ENCODE peak calls at places on chromosome 14, in five cellular contexts. R, U, T, Z and F are unnamed samples.

GRCh38 chr14:23085458-23085857 is 9.5 kb downstream of the ACIN1 start:
- DNase-seq in U (no peak), Z (no peak), R (no peak), T (no peak), F (no peak)

GRCh38 chr14:72075649-72076334 is 143.6 kb downstream of the RGS6 start:
- DNase-seq in U (no peak), Z (no peak), R (no peak), T (no peak), F (no peak)

GRCh38 chr14:23492618-23493272 is 23.2 kb downstream of the NGDN start:
- DNase-seq in Z (no peak), T (no peak), R (no peak), U (no peak), F (no peak)

GRCh38 chr14:27366596-27366995 is 768.8 kb upstream of the NOVA1 start:
- DNase-seq in U (no peak), R (no peak), Z (peak), T (no peak), F (no peak)

GRCh38 chr14:63996575-63997220 is 143.9 kb downstream of the SYNE2 start:
- DNase-seq in U (no peak), R (no peak), T (no peak), Z (peak), F (no peak)

GRCh38 chr14:73142216-73142615 is 5.9 kb downstream of the PSEN1 start:
- DNase-seq in R (no peak), U (no peak), T (no peak), Z (no peak), F (no peak)

GRCh38 chr14:23362200-23362599 is 2.8 kb downstream of the EFS start:
- DNase-seq in U (no peak), T (no peak), Z (no peak), R (no peak), F (no peak)

GRCh38 chr14:79011920-79012204 is 841.7 kb downstream of the NRXN3 start:
- DNase-seq in T (no peak), U (no peak), R (no peak), Z (no peak), F (no peak)

GRCh38 chr14:104638190-104638589 is 33.6 kb upstream of the TMEM179 start:
- DNase-seq in R (no peak), U (no peak), Z (no peak), T (no peak), F (no peak)

GRCh38 chr14:97452314-97452713 is 655.1 kb downstream of the VRK1 start:
- DNase-seq in U (no peak), T (no peak), Z (no peak), R (no peak), F (no peak)

GRCh38 chr14:82710257-82710841 is 1176.7 kb upstream of the SEL1L start:
- DNase-seq in T (peak), U (peak), R (peak), Z (peak), F (peak)

GRCh38 chr14:29734732-29735131 is 192.9 kb downstream of the PRKD1 start:
- DNase-seq in Z (no peak), R (no peak), U (no peak), T (no peak), F (no peak)

GRCh38 chr14:56666716-56667115 is 87.1 kb downstream of the TMEM260 start:
- DNase-seq in Z (peak), R (no peak), T (no peak), U (no peak), F (no peak)

GRCh38 chr14:23130875-23131274 is 11.8 kb upstream of the CEBPE start:
- DNase-seq in Z (peak), R (peak), U (no peak), T (no peak), F (no peak)

GRCh38 chr14:25132734-25133422 is 82.9 kb upstream of the STXBP6 start:
- DNase-seq in U (peak), T (peak), Z (peak), R (peak), F (no peak)

GRCh38 chr14:64937176-64937820 is 5.2 kb downstream of the GPX2 start:
- DNase-seq in Z (no peak), T (peak), U (no peak), R (no peak), F (no peak)

GRCh38 chr14:106094654-106095189 is 568.3 kb downstream of the TMEM121 start:
- DNase-seq in Z (no peak), U (peak), T (no peak), R (no peak), F (no peak)

GRCh38 chr14:104787736-104788532 is 7.6 kb downstream of the AKT1 start:
- DNase-seq in R (peak), T (peak), Z (no peak), U (no peak), F (no peak)

GRCh38 chr14:75418779-75419768 is 8.7 kb upstream of the JDP2 start:
- DNase-seq in R (no peak), U (no peak), T (peak), Z (no peak), F (no peak)

GRCh38 chr14:85934123-85934885 is 404.4 kb downstream of the FLRT2 start:
- DNase-seq in U (peak), T (peak), R (no peak), Z (peak), F (no peak)

GRCh38 chr14:33986804-33987203 is 35.9 kb upstream of the EGLN3 start:
- DNase-seq in R (no peak), T (no peak), Z (peak), U (no peak), F (no peak)

GRCh38 chr14:20613094-20614037 is 22.2 kb upstream of the RNASE12 start:
- DNase-seq in T (peak), R (peak), U (peak), Z (peak), F (peak)

GRCh38 chr14:44589180-44589579 is 82.1 kb upstream of the FSCB start:
- DNase-seq in T (no peak), U (no peak), Z (no peak), R (no peak), F (no peak)

GRCh38 chr14:46580941-46581671 is 70.5 kb downstream of the RPL10L start:
- DNase-seq in U (no peak), R (no peak), T (peak), Z (peak), F (peak)

GRCh38 chr14:104677506-104678332 is 11.7 kb upstream of the INF2 start:
- DNase-seq in Z (peak), R (peak), U (peak), T (peak), F (no peak)

GRCh38 chr14:23113346-23114119 is 5.5 kb downstream of the CEBPE start:
- DNase-seq in T (no peak), R (no peak), Z (no peak), U (peak), F (no peak)

GRCh38 chr14:92549853-92550244 is 36.3 kb downstream of the RIN3 start:
- DNase-seq in R (peak), U (no peak), Z (no peak), T (peak), F (no peak)

GRCh38 chr14:93824076-93824475 is 35.8 kb upstream of the PRIMA1 start:
- DNase-seq in Z (no peak), U (no peak), T (no peak), R (no peak), F (no peak)

GRCh38 chr14:72513994-72514659 is 379.8 kb downstream of the DPF3 start:
- DNase-seq in T (no peak), U (no peak), R (no peak), Z (peak), F (no peak)

GRCh38 chr14:41476526-41476925 is 130.2 kb upstream of the LRFN5 start:
- DNase-seq in R (no peak), Z (no peak), T (no peak), U (no peak), F (no peak)

GRCh38 chr14:76337619-76338545 is 38.1 kb upstream of the ESRRB start:
- DNase-seq in R (no peak), Z (no peak), U (no peak), T (no peak), F (no peak)

GRCh38 chr14:90903101-90903500 is 86.9 kb upstream of the TTC7B start:
- DNase-seq in T (peak), R (peak), U (peak), Z (peak), F (peak)

GRCh38 chr14:25111061-25111601 is 61.2 kb upstream of the STXBP6 start:
- DNase-seq in R (peak), Z (no peak), T (peak), U (no peak), F (no peak)

GRCh38 chr14:68291820-68292219 is 472.2 kb downstream of the RAD51B start:
- DNase-seq in T (no peak), Z (no peak), U (no peak), R (no peak), F (no peak)
- H3K27ac ChIP-seq in T (no peak), Z (no peak), U (no peak), R (no peak), F (peak)

DNA sequence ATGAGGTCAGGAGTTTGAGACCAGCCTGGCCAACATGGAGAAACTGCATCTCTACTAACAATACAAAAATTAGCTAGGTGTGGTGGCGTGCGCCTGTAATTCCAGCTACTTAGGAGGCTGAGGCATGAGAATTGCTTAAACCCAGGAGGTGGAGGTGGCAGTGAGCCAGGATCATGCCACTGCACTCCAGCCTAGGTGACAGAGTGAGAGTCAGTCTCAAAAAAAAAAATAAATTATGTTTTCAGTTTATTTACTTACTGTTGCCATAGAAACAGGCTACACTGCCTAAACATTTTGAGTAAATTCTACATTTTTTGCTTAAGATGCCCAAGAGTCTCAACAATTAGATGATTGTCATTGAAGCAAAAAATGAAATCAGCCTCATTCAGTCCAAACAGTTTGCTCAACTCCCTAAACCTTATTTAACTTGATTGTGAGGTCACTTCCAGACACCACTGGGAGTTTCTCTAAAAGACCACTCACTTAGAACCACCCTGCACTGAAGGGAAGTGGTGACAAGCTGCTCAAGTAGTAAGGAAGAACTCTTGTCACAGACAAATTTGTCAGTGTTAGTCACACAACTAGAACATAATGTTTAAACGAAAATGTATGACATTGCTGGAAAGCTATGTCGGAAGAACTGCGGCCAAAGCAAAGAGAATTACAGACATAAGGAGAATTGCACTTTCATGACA is 9.8 kb upstream of the GNPNAT1 start:
- DNase-seq in U (no peak), Z (no peak), R (no peak), T (no peak), F (no peak)
- H3K4me3 ChIP-seq in U (no peak), Z (no peak), R (no peak), T (no peak), F (no peak)

GRCh38 chr14:95143813-95144620 is 13.3 kb downstream of the DICER1 start:
- DNase-seq in U (no peak), Z (peak), R (no peak), T (no peak), F (no peak)
- H3K27ac ChIP-seq in U (peak), Z (no peak), R (peak), T (peak), F (no peak)

GRCh38 chr14:66651536-66652220 is 143.7 kb downstream of the GPHN start:
- DNase-seq in T (no peak), R (no peak), Z (peak), U (no peak), F (no peak)

GRCh38 chr14:66645716-66646115 is 137.8 kb downstream of the GPHN start:
- DNase-seq in R (no peak), Z (peak), U (no peak), T (no peak), F (no peak)

GRCh38 chr14:66652736-66653135 is 144.8 kb downstream of the GPHN start:
- DNase-seq in R (no peak), T (no peak), Z (no peak), U (no peak), F (no peak)

GRCh38 chr14:66650491-66650911 is 142.6 kb downstream of the GPHN start:
- DNase-seq in T (no peak), Z (peak), U (no peak), R (no peak), F (no peak)

GRCh38 chr14:66649515-66649914 is 141.6 kb downstream of the GPHN start:
- DNase-seq in R (no peak), T (no peak), Z (no peak), U (no peak), F (no peak)
- H3K4me3 ChIP-seq in R (no peak), T (no peak), Z (no peak), U (no peak), F (no peak)

DNA sequence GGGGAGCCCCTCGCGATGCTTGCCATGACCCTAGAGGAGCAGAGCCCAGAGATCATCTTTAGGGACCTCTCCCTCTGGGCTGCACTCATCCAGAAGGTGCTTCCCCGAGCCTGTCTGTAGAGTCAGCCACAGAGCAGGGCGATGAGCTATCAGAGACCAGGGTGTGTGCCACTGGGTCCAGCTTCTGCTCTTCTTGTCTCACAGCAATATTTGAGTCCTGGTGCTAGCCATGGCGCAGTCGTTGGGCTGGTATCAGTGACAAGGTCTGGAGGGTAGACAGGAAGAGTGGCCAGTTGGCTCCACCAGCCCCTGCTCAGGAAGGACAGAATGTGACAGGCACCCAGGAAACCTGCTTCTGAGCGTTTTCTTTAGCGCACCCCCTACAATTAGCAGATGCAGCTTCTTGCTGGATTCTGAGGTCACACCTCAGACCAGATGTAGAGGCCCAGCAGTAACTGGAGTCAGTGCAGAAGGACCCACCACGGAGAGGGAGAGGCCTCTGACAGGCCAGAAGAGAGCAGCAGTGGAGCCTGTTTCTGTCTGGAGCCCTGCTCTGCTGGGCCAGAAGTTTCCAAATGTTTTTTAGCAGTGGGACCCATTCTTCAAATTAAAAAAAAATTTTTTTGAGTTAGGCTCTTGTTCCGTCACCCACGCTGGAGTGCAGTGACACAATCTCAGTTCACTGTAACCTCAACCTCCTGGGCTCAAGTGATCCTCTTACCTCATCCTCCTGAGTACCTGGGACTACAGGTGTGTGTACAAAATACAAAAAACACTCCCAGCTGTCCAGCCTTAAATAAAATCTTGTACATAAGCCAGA is 23.7 kb downstream of the ANKRD9 start:
- DNase-seq in T (no peak), Z (no peak), U (no peak), R (no peak), F (no peak)
- H3K27ac ChIP-seq in T (no peak), Z (no peak), U (no peak), R (no peak), F (no peak)

DNA sequence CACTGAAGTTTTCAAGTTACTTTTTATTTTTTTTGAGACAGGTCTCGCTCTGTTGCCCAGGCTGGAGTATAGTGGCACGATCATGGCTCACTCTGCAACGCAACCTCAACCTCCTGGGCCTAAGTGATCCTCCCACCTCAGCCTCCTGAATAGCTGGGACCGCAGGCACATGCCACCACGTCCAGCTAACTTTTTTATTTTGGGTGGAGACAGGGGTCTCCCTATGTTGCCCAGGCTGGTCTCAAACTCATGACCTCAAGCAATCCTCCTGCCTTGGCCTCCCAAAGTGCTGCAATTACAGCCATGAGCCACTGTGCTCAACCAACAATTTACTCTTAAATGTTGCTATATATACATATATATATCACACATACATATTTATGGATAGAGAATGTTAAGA is 27.4 kb upstream of the LGALS3 start:
- DNase-seq in T (no peak), U (no peak), R (no peak), Z (no peak), F (no peak)
- H3K4me3 ChIP-seq in T (no peak), U (no peak), R (no peak), Z (no peak), F (peak)

GRCh38 chr14:100148837-100149731 is 10.4 kb downstream of the DEGS2 start:
- DNase-seq in Z (no peak), T (no peak), U (no peak), R (no peak), F (no peak)
- H3K27ac ChIP-seq in Z (no peak), T (no peak), U (no peak), R (no peak), F (no peak)

GRCh38 chr14:60332046-60332399 is 83.0 kb downstream of the PPM1A start:
- DNase-seq in Z (no peak), T (no peak), R (no peak), U (no peak), F (no peak)
- H3K4me3 ChIP-seq in Z (no peak), T (no peak), R (peak), U (peak), F (no peak)

DNA sequence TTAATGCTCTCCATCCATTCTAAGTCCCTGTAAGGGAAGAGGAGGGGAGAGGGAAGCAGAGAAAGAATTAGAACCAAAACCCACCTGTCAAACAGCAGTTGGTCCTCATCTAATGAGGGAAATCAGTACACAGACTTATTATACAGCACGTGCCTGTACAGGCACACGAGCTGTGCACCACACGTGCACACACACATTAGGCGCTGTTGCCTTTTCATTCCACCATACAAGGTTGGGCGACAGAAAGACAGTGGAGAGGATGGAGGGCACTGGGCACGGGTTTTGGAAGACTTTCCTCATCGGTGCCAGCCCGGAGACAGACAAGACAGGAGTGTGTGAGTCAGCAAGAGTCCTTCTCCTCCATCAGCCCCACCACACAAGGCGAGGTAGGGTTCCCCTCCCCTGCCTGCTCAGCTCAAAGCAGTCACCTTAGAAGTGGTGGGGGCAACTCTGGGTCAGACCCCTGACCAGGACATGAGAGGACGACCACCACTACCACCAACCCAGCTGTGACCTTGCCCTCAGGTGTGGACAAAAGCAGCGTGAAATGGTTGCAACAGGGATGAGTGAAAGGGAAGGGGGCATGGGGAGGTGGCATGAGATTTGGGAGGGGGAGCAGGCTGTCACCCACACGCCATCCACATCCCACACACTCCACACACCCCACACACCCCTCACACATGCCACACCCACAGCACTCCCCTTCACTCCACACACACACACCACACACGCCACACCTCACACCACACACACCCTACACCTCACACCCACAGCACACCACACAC is 80.7 kb downstream of the ACTN1 start:
- DNase-seq in R (no peak), T (no peak), Z (no peak), U (no peak), F (no peak)
- H3K27ac ChIP-seq in R (peak), T (no peak), Z (no peak), U (peak), F (no peak)

GRCh38 chr14:54772451-54772881 is 130.2 kb downstream of the GCH1 start:
- DNase-seq in R (no peak), U (no peak), T (no peak), Z (peak), F (no peak)
- H3K4me3 ChIP-seq in R (no peak), U (no peak), T (no peak), Z (peak), F (no peak)